ENCODE peak calls at places on chromosomes 1 and 21, in ten cellular contexts. One of them, this sample, is unnamed. For H3K27me3, the result is how much of the 10 kb centered on the place peaks cover.

GRCh38 chr1:210647406-210648333 is 319.0 kb downstream of the HHAT start:
- DNase-seq in hepatocyte: no peak
- DNase-seq in stomach: no peak
- DNase-seq in endothelial cell of umbilical vein: no peak
- DNase-seq in left lung: no peak
- DNase-seq in left ventricle myocardium inferior: no peak
- DNase-seq in fibroblast of lung: peak
- DNase-seq in pancreas: no peak
- DNase-seq in endodermal cell: no peak
- DNase-seq in mammary epithelial cell: no peak
- DNase-seq in this sample: no peak

GRCh38 chr1:27600500-27601175 is 3.3 kb downstream of the AHDC1 start:
- DNase-seq in hepatocyte: peak
- DNase-seq in stomach: no peak
- DNase-seq in endothelial cell of umbilical vein: peak
- DNase-seq in left lung: no peak
- DNase-seq in left ventricle myocardium inferior: no peak
- DNase-seq in fibroblast of lung: peak
- DNase-seq in pancreas: no peak
- DNase-seq in endodermal cell: peak
- DNase-seq in mammary epithelial cell: no peak
- DNase-seq in this sample: no peak

GRCh38 chr21:45970674-45971486 is 10.7 kb upstream of the COL6A1 start:
- DNase-seq in hepatocyte: peak
- DNase-seq in stomach: no peak
- DNase-seq in endothelial cell of umbilical vein: peak
- DNase-seq in left lung: peak
- DNase-seq in left ventricle myocardium inferior: peak
- DNase-seq in fibroblast of lung: peak
- DNase-seq in pancreas: peak
- DNase-seq in endodermal cell: peak
- DNase-seq in mammary epithelial cell: no peak
- DNase-seq in this sample: peak

GRCh38 chr1:172125812-172126430 is 284.6 kb downstream of the DNM3 start:
- DNase-seq in hepatocyte: no peak
- DNase-seq in stomach: no peak
- DNase-seq in endothelial cell of umbilical vein: no peak
- DNase-seq in left lung: no peak
- DNase-seq in left ventricle myocardium inferior: no peak
- DNase-seq in fibroblast of lung: no peak
- DNase-seq in pancreas: no peak
- DNase-seq in endodermal cell: no peak
- DNase-seq in mammary epithelial cell: no peak
- DNase-seq in this sample: no peak

GRCh38 chr1:37948841-37949240 is 2.0 kb upstream of the INPP5B start:
- DNase-seq in hepatocyte: no peak
- DNase-seq in stomach: no peak
- DNase-seq in endothelial cell of umbilical vein: no peak
- DNase-seq in left lung: peak
- DNase-seq in left ventricle myocardium inferior: no peak
- DNase-seq in fibroblast of lung: no peak
- DNase-seq in pancreas: peak
- DNase-seq in endodermal cell: no peak
- DNase-seq in mammary epithelial cell: no peak
- DNase-seq in this sample: no peak

GRCh38 chr1:246001821-246002220 is 505.3 kb downstream of the SMYD3 start:
- DNase-seq in hepatocyte: no peak
- DNase-seq in stomach: no peak
- DNase-seq in endothelial cell of umbilical vein: no peak
- DNase-seq in left lung: no peak
- DNase-seq in left ventricle myocardium inferior: no peak
- DNase-seq in fibroblast of lung: peak
- DNase-seq in pancreas: no peak
- DNase-seq in endodermal cell: no peak
- DNase-seq in mammary epithelial cell: no peak
- DNase-seq in this sample: no peak

GRCh38 chr1:81670997-81671396 is 129.7 kb upstream of the ADGRL2 start:
- DNase-seq in hepatocyte: no peak
- DNase-seq in stomach: no peak
- DNase-seq in endothelial cell of umbilical vein: no peak
- DNase-seq in left lung: no peak
- DNase-seq in left ventricle myocardium inferior: no peak
- DNase-seq in fibroblast of lung: no peak
- DNase-seq in pancreas: no peak
- DNase-seq in endodermal cell: no peak
- DNase-seq in mammary epithelial cell: no peak
- DNase-seq in this sample: no peak

GRCh38 chr1:85229574-85230097 is 28.8 kb upstream of the SYDE2 start:
- DNase-seq in hepatocyte: no peak
- DNase-seq in stomach: no peak
- DNase-seq in endothelial cell of umbilical vein: no peak
- DNase-seq in left lung: no peak
- DNase-seq in left ventricle myocardium inferior: no peak
- DNase-seq in fibroblast of lung: no peak
- DNase-seq in pancreas: no peak
- DNase-seq in endodermal cell: no peak
- DNase-seq in mammary epithelial cell: no peak
- DNase-seq in this sample: no peak

GRCh38 chr21:44857127-44857892 is 16.2 kb downstream of the PTTG1IP start:
- DNase-seq in hepatocyte: no peak
- DNase-seq in stomach: no peak
- DNase-seq in endothelial cell of umbilical vein: no peak
- DNase-seq in left lung: peak
- DNase-seq in left ventricle myocardium inferior: no peak
- DNase-seq in fibroblast of lung: no peak
- DNase-seq in pancreas: peak
- DNase-seq in endodermal cell: no peak
- DNase-seq in mammary epithelial cell: no peak
- DNase-seq in this sample: no peak

GRCh38 chr1:5960336-5960735 is 31.9 kb downstream of the NPHP4 start:
- DNase-seq in hepatocyte: no peak
- DNase-seq in stomach: no peak
- DNase-seq in endothelial cell of umbilical vein: no peak
- DNase-seq in left lung: peak
- DNase-seq in left ventricle myocardium inferior: no peak
- DNase-seq in fibroblast of lung: no peak
- DNase-seq in pancreas: peak
- DNase-seq in endodermal cell: no peak
- DNase-seq in mammary epithelial cell: no peak
- DNase-seq in this sample: no peak

GRCh38 chr1:18861082-18861481 is 1.6 kb upstream of the TAS1R2 start:
- DNase-seq in hepatocyte: no peak
- DNase-seq in stomach: no peak
- DNase-seq in endothelial cell of umbilical vein: no peak
- DNase-seq in left lung: no peak
- DNase-seq in left ventricle myocardium inferior: no peak
- DNase-seq in fibroblast of lung: no peak
- DNase-seq in pancreas: no peak
- DNase-seq in endodermal cell: no peak
- DNase-seq in mammary epithelial cell: no peak
- DNase-seq in this sample: no peak

GRCh38 chr1:227451954-227452353 is 111.4 kb upstream of the ZNF678 start:
- DNase-seq in hepatocyte: no peak
- DNase-seq in stomach: no peak
- DNase-seq in endothelial cell of umbilical vein: no peak
- DNase-seq in left lung: no peak
- DNase-seq in left ventricle myocardium inferior: no peak
- DNase-seq in fibroblast of lung: no peak
- DNase-seq in pancreas: no peak
- DNase-seq in endodermal cell: no peak
- DNase-seq in mammary epithelial cell: no peak
- DNase-seq in this sample: no peak

GRCh38 chr21:38349111-38349746 is 92.4 kb downstream of the KCNJ15 start:
- DNase-seq in hepatocyte: no peak
- DNase-seq in stomach: no peak
- DNase-seq in endothelial cell of umbilical vein: peak
- DNase-seq in left lung: no peak
- DNase-seq in left ventricle myocardium inferior: no peak
- DNase-seq in fibroblast of lung: peak
- DNase-seq in pancreas: no peak
- DNase-seq in endodermal cell: peak
- DNase-seq in mammary epithelial cell: no peak
- DNase-seq in this sample: no peak

GRCh38 chr1:27994060-27994459 is 34.3 kb downstream of the XKR8 start:
- DNase-seq in hepatocyte: peak
- DNase-seq in stomach: no peak
- DNase-seq in endothelial cell of umbilical vein: no peak
- DNase-seq in left lung: no peak
- DNase-seq in left ventricle myocardium inferior: no peak
- DNase-seq in fibroblast of lung: no peak
- DNase-seq in pancreas: no peak
- DNase-seq in endodermal cell: no peak
- DNase-seq in mammary epithelial cell: no peak
- DNase-seq in this sample: no peak

GRCh38 chr1:94792473-94792875 is 27.7 kb upstream of the SLC44A3 start:
- DNase-seq in hepatocyte: no peak
- DNase-seq in stomach: no peak
- DNase-seq in endothelial cell of umbilical vein: no peak
- DNase-seq in left lung: no peak
- DNase-seq in left ventricle myocardium inferior: no peak
- DNase-seq in fibroblast of lung: peak
- DNase-seq in pancreas: no peak
- DNase-seq in endodermal cell: no peak
- DNase-seq in mammary epithelial cell: peak
- DNase-seq in this sample: no peak
- TF ChIP-seq CTCF in hepatocyte: no peak
- TF ChIP-seq CTCF in stomach: no peak
- TF ChIP-seq CTCF in endothelial cell of umbilical vein: no peak
- TF ChIP-seq CTCF in left lung: no peak
- TF ChIP-seq CTCF in left ventricle myocardium inferior: peak
- TF ChIP-seq CTCF in fibroblast of lung: no peak
- TF ChIP-seq CTCF in pancreas: no peak
- TF ChIP-seq CTCF in endodermal cell: peak
- TF ChIP-seq CTCF in mammary epithelial cell: peak
- TF ChIP-seq CTCF in this sample: no peak

GRCh38 chr21:41683815-41684214 is 83.0 kb downstream of the RIPK4 start:
- DNase-seq in hepatocyte: no peak
- DNase-seq in stomach: no peak
- DNase-seq in endothelial cell of umbilical vein: no peak
- DNase-seq in left lung: no peak
- DNase-seq in left ventricle myocardium inferior: no peak
- DNase-seq in fibroblast of lung: no peak
- DNase-seq in pancreas: peak
- DNase-seq in endodermal cell: peak
- DNase-seq in mammary epithelial cell: no peak
- DNase-seq in this sample: no peak
- H3K27ac ChIP-seq in hepatocyte: peak
- H3K27ac ChIP-seq in stomach: peak
- H3K27ac ChIP-seq in endothelial cell of umbilical vein: no peak
- H3K27ac ChIP-seq in left lung: no peak
- H3K27ac ChIP-seq in left ventricle myocardium inferior: no peak
- H3K27ac ChIP-seq in fibroblast of lung: no peak
- H3K27ac ChIP-seq in pancreas: peak
- H3K27ac ChIP-seq in endodermal cell: no peak
- H3K27ac ChIP-seq in mammary epithelial cell: peak
- H3K27ac ChIP-seq in this sample: no peak

DNA sequence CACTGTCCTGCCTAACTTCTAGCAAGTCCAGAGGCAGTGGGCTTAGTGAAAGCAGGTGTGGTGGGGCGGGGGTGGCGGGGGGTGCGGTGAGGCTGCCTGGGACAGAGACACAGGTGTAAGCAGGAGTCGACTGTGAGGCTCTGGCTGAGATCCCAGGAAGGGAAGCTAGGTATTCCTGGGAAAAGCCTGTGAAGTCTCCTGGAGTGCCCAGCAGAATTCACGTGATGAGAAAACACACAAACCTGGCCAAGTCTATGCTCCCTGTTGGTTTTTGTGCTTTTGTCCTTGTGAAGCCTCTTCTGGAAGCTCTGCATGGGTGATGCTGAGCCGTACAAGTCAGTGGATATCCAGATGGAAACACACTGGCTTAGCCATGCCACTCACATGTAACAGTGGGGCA is 5.3 kb downstream of the GALNT2 start:
- DNase-seq in hepatocyte: no peak
- DNase-seq in stomach: peak
- DNase-seq in endothelial cell of umbilical vein: no peak
- DNase-seq in left lung: no peak
- DNase-seq in left ventricle myocardium inferior: no peak
- DNase-seq in fibroblast of lung: no peak
- DNase-seq in pancreas: peak
- DNase-seq in endodermal cell: peak
- DNase-seq in mammary epithelial cell: no peak
- DNase-seq in this sample: no peak
- H3K27me3 ChIP-seq in hepatocyte: under half
- H3K27me3 ChIP-seq in stomach: under half
- H3K27me3 ChIP-seq in endothelial cell of umbilical vein: under half
- H3K27me3 ChIP-seq in left lung: under half
- H3K27me3 ChIP-seq in left ventricle myocardium inferior: under half
- H3K27me3 ChIP-seq in fibroblast of lung: under half
- H3K27me3 ChIP-seq in pancreas: under half
- H3K27me3 ChIP-seq in endodermal cell: under half
- H3K27me3 ChIP-seq in mammary epithelial cell: under half
- H3K27me3 ChIP-seq in this sample: under half

GRCh38 chr1:25586181-25586588 is 30.4 kb upstream of the MAN1C1 start:
- DNase-seq in hepatocyte: no peak
- DNase-seq in stomach: no peak
- DNase-seq in endothelial cell of umbilical vein: no peak
- DNase-seq in left lung: no peak
- DNase-seq in left ventricle myocardium inferior: no peak
- DNase-seq in fibroblast of lung: no peak
- DNase-seq in pancreas: no peak
- DNase-seq in endodermal cell: peak
- DNase-seq in mammary epithelial cell: no peak
- DNase-seq in this sample: no peak

GRCh38 chr1:25587290-25587689 is 29.3 kb upstream of the MAN1C1 start:
- DNase-seq in hepatocyte: no peak
- DNase-seq in stomach: no peak
- DNase-seq in endothelial cell of umbilical vein: no peak
- DNase-seq in left lung: no peak
- DNase-seq in left ventricle myocardium inferior: no peak
- DNase-seq in fibroblast of lung: no peak
- DNase-seq in pancreas: no peak
- DNase-seq in endodermal cell: no peak
- DNase-seq in mammary epithelial cell: no peak
- DNase-seq in this sample: no peak

GRCh38 chr1:25594971-25595370 is 21.6 kb upstream of the MAN1C1 start:
- DNase-seq in hepatocyte: no peak
- DNase-seq in stomach: no peak
- DNase-seq in endothelial cell of umbilical vein: no peak
- DNase-seq in left lung: no peak
- DNase-seq in left ventricle myocardium inferior: no peak
- DNase-seq in fibroblast of lung: no peak
- DNase-seq in pancreas: no peak
- DNase-seq in endodermal cell: no peak
- DNase-seq in mammary epithelial cell: no peak
- DNase-seq in this sample: no peak

DNA sequence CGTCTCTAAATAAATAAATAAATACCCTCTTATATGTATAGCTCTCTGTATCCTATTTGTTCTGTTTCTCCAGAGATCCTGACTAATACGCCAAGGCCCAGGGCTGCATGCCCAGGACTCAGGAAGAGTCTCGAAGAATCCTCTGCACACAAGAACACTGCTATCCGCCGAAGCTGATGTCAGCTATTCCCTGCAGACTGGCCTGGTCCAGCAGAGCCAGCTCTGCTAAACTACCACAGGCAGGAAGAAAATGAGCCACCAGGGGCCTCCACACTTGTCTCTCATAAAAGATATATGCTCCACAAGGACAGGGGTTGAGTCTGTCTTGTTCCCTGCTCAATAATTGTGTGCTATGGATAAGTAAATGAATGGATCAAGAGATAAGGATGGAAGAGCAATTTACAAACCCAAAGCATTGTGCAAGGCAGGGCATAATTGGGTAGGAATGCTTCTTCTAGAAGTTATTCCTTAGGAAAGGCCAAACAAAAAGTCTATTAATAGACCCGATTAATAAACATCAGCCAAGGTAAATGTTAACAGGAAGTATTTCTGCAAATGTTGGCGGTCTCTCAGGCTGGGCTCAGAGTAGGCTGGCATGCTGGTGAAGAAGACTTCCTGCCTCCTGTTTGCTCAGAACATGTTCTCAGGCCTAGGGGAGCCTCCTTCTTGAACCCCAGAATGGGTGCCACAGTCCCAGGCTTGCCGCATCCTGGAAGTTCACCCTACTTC is 26.3 kb upstream of the MAN1C1 start:
- DNase-seq in hepatocyte: peak
- DNase-seq in stomach: peak
- DNase-seq in endothelial cell of umbilical vein: peak
- DNase-seq in left lung: no peak
- DNase-seq in left ventricle myocardium inferior: peak
- DNase-seq in fibroblast of lung: no peak
- DNase-seq in pancreas: no peak
- DNase-seq in endodermal cell: no peak
- DNase-seq in mammary epithelial cell: no peak
- DNase-seq in this sample: no peak
- TF ChIP-seq CTCF in hepatocyte: peak
- TF ChIP-seq CTCF in stomach: no peak
- TF ChIP-seq CTCF in endothelial cell of umbilical vein: no peak
- TF ChIP-seq CTCF in left lung: no peak
- TF ChIP-seq CTCF in left ventricle myocardium inferior: peak
- TF ChIP-seq CTCF in fibroblast of lung: no peak
- TF ChIP-seq CTCF in pancreas: no peak
- TF ChIP-seq CTCF in endodermal cell: peak
- TF ChIP-seq CTCF in mammary epithelial cell: peak
- TF ChIP-seq CTCF in this sample: no peak